ENCODE peak calls at places on chromosomes 4 and X, in nine cellular contexts. B is esophagus squamous epithelium, L is stomach, D is heart left ventricle, U is HCT116, H is uterus, O is H1, P is A549, Z is prostate gland. T is an unnamed sample.
A peak's percentile ranks its signal among the peaks of the same experiment; 100 is the strongest.

GRCh38 chr4:48970471-48970921 is 15.6 kb upstream of the CWH43 start:
- DNase-seq in U (peak; percentile 37), Z (no peak), P (no peak), L (no peak), O (no peak), D (no peak), H (no peak), B (no peak), T (no peak)

GRCh38 chr4:104589264-104589868 is 94.7 kb upstream of the CXXC4 start:
- DNase-seq in O (no peak), H (no peak), P (no peak), B (no peak), D (no peak), Z (no peak), U (no peak), L (no peak), T (no peak)

GRCh38 chr4:181728567-181728966 is 514.6 kb upstream of the TENM3 start:
- DNase-seq in O (no peak), L (no peak), H (no peak), D (no peak), Z (no peak), P (no peak), B (no peak), U (no peak), T (no peak)

GRCh38 chrX:131068945-131069719 is 11.0 kb downstream of the ARHGAP36 start:
- DNase-seq in L (no peak), P (peak; percentile 72), B (no peak), U (peak; percentile 19), O (peak; percentile 80), D (no peak), Z (no peak), H (no peak), T (no peak)

GRCh38 chr4:2832309-2832980 is 11.2 kb upstream of the ADD1 start:
- DNase-seq in H (no peak), O (no peak), U (no peak), L (no peak), D (peak; percentile 9), B (no peak), P (no peak), Z (no peak), T (peak; percentile 10)

GRCh38 chr4:86481429-86481828 is 112.7 kb upstream of the PTPN13 start:
- DNase-seq in O (no peak), D (no peak), L (no peak), B (no peak), Z (no peak), U (no peak), H (no peak), P (no peak), T (no peak)

GRCh38 chr4:80989921-80990544 is 40.5 kb upstream of the BMP3 start:
- DNase-seq in P (peak; percentile 1), Z (peak; percentile 36), H (no peak), B (no peak), U (peak; percentile 50), L (no peak), O (peak; percentile 43), D (no peak), T (peak; percentile 61)

GRCh38 chr4:146477054-146477453 is 44.7 kb downstream of the SLC10A7 start:
- DNase-seq in P (no peak), Z (no peak), D (no peak), O (no peak), H (no peak), B (no peak), L (no peak), U (no peak), T (no peak)

GRCh38 chr4:42628740-42629139 is 28.2 kb downstream of the ATP8A1 start:
- DNase-seq in U (no peak), B (no peak), P (no peak), L (no peak), H (no peak), O (no peak), D (no peak), Z (no peak), T (peak; percentile 14)

GRCh38 chr4:42626629-42627028 is 30.3 kb downstream of the ATP8A1 start:
- DNase-seq in U (no peak), B (no peak), H (no peak), D (no peak), Z (no peak), L (no peak), P (no peak), O (no peak), T (no peak)

GRCh38 chr4:42630908-42631307 is 26.0 kb downstream of the ATP8A1 start:
- DNase-seq in P (no peak), B (no peak), O (no peak), H (no peak), L (no peak), D (no peak), U (no peak), Z (no peak), T (no peak)

GRCh38 chr4:42627887-42628646 is 28.8 kb downstream of the ATP8A1 start:
- DNase-seq in P (no peak), Z (no peak), D (peak; percentile 86), L (peak; percentile 81), O (no peak), B (no peak), H (peak; percentile 55), U (no peak), T (peak; percentile 68)

DNA sequence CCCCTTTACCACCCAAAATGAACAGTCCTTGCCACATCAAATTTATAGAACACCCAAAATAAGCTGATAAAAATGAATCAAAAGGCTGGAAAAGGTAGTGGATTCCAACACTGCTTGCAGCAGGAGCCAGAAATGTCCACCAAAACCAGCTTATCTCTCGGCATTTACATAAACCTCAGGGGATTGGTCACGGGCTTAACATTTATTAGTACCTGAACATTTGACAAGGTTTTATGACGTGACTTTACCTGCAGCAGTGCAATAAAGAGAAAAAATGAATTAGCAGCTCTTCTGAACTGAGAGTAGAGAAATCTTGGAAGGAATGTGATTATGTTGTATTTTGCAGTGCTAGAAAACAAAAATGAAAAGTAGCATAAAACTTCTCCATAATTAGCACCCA is 31.5 kb downstream of the ATP8A1 start:
- DNase-seq in Z (no peak), O (no peak), U (no peak), L (no peak), H (no peak), D (no peak), B (no peak), P (no peak), T (no peak)
- H3K4me1 ChIP-seq in Z (no peaks in the 10 kb centered on the region), O (no peaks in the 10 kb centered on the region), U (no peaks in the 10 kb centered on the region), L (peaks cover 10% of the 10 kb centered on the region), H (no peaks in the 10 kb centered on the region), D (peaks cover 6% of the 10 kb centered on the region), B (peaks cover 15% of the 10 kb centered on the region), P (no peaks in the 10 kb centered on the region), T (peaks cover 35% of the 10 kb centered on the region)

DNA sequence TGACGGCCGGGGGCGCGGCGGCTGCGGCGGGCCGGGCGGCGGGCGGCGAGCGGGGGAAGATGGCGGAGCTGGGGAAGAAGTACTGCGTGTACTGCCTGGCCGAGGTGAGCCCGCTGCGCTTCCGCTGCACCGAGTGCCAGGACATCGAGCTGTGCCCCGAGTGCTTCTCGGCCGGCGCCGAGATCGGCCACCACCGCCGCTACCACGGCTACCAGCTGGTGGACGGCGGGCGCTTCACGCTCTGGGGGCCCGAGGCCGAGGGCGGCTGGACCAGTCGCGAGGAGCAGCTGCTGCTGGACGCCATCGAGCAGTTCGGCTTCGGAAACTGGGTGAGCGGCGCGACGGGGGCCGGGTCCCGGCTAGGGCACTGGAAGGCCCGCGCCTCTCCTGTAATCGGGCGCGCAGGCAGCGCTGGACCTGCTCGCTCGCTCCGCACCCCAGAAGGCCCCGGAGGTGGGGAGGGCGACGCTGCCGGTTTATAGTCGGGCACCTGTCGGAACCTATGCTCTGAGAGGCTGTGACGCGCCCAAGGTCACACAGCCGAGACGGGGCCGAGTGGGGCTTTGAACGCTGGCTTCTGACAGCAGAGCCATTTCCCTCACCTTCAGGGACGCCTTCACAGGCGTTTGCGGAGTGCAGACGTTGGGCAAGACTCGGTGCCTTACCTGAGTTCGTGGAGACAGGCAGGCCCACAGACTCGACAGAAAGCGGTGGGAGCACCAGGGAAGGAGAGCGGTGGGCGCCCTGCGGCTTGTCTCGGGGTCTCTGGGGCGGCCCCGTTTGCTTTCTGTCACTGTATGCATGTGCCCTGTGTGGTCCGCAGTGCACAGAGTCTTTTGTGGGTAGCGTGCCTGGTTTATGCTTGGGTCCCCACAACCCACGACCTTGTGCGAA is 596 bp downstream of the TADA2B start:
- DNase-seq in P (peak; percentile 49), D (peak; percentile 49), H (peak; percentile 50), U (no peak), Z (peak; percentile 12), B (no peak), O (peak; percentile 71), L (peak; percentile 53), T (no peak)
- TF ChIP-seq POLR2A in P (no peak), D (no peak), H (peak; percentile 16), U (no peak), Z (peak; percentile 31), B (no peak), O (no peak), L (no peak), T (no peak)

GRCh38 chr4:40434126-40434692 is 99.1 kb downstream of the CHRNA9 start:
- DNase-seq in U (no peak), B (no peak), H (no peak), Z (no peak), O (no peak), P (no peak), L (no peak), D (no peak), T (no peak)

GRCh38 chr4:40441415-40441814 is 106.3 kb downstream of the CHRNA9 start:
- DNase-seq in D (no peak), Z (no peak), L (no peak), O (no peak), B (no peak), H (no peak), P (no peak), U (no peak), T (no peak)

GRCh38 chr4:40438384-40439026 is 103.4 kb downstream of the CHRNA9 start:
- DNase-seq in B (no peak), D (no peak), O (no peak), Z (no peak), H (no peak), U (no peak), P (no peak), L (no peak), T (no peak)

GRCh38 chr4:40439519-40439918 is 104.4 kb downstream of the CHRNA9 start:
- DNase-seq in L (no peak), D (no peak), P (no peak), Z (no peak), O (no peak), B (no peak), U (no peak), H (no peak), T (no peak)

GRCh38 chr4:40437741-40438383 is 102.7 kb downstream of the CHRNA9 start:
- DNase-seq in L (no peak), O (no peak), Z (no peak), U (no peak), P (no peak), B (no peak), D (no peak), H (no peak), T (no peak)
- H3K4me3 ChIP-seq in L (no peak overlapping the region), O (no peak overlapping the region), Z (no peak overlapping the region), U (no peak overlapping the region), P (no peak overlapping the region), B (no peak overlapping the region), D (no peak overlapping the region), H (no peak overlapping the region), T (no peak overlapping the region)

GRCh38 chr4:78691333-78691732 is 84.8 kb upstream of the BMP2K start:
- DNase-seq in O (no peak), D (no peak), P (no peak), L (no peak), U (no peak), B (no peak), Z (no peak), H (no peak), T (no peak)

GRCh38 chr4:78688385-78688784 is 87.8 kb upstream of the BMP2K start:
- DNase-seq in P (no peak), B (no peak), U (no peak), L (no peak), D (no peak), Z (no peak), O (no peak), H (no peak), T (no peak)

GRCh38 chr4:78687818-78688217 is 88.3 kb upstream of the BMP2K start:
- DNase-seq in O (no peak), B (no peak), H (no peak), P (no peak), L (no peak), U (no peak), D (no peak), Z (no peak), T (no peak)

GRCh38 chr4:78689224-78689623 is 86.9 kb upstream of the BMP2K start:
- DNase-seq in O (no peak), B (no peak), Z (no peak), P (no peak), U (no peak), H (no peak), L (no peak), D (no peak), T (no peak)

GRCh38 chr4:78689700-78690318 is 86.3 kb upstream of the BMP2K start:
- DNase-seq in U (no peak), L (no peak), D (no peak), H (no peak), B (no peak), Z (no peak), O (no peak), P (no peak), T (no peak)
- H3K4me1 ChIP-seq in U (peaks cover 4% of the 10 kb centered on the region), L (no peaks in the 10 kb centered on the region), D (peaks cover 3% of the 10 kb centered on the region), H (no peaks in the 10 kb centered on the region), B (peaks cover 5% of the 10 kb centered on the region), Z (no peaks in the 10 kb centered on the region), O (no peaks in the 10 kb centered on the region), P (peaks cover 9% of the 10 kb centered on the region), T (peaks cover 42% of the 10 kb centered on the region)

T was measured in tibial nerve.